ENCODE peak calls at places on chromosomes 16 and 17, in four cellular contexts. M is IMR-90, X is H1, E is K562. J is an unnamed sample.

GRCh38 chr16:4339909-4340308 is 11.2 kb downstream of the PAM16 start:
- DNase-seq in M (peak), X (no peak), E (no peak), J (no peak)

GRCh38 chr16:30728321-30728720 is 19.9 kb upstream of the PHKG2 start:
- DNase-seq in M (no peak), X (no peak), E (no peak), J (no peak)

GRCh38 chr17:28230011-28230410 is 89.0 kb upstream of the TMEM97 start:
- DNase-seq in M (no peak), X (no peak), E (no peak), J (no peak)

GRCh38 chr17:54353789-54354525 is 531.2 kb downstream of the KIF2B start:
- DNase-seq in M (no peak), X (no peak), E (no peak), J (no peak)

GRCh38 chr16:89720520-89720858 is 209 bp downstream of the VPS9D1 start:
- DNase-seq in M (no peak), X (no peak), E (peak), J (no peak)

GRCh38 chr16:69514366-69514765 is 51.4 kb upstream of the NFAT5 start:
- DNase-seq in M (no peak), X (no peak), E (no peak), J (no peak)

GRCh38 chr16:55439101-55439690 is 39.8 kb upstream of the MMP2 start:
- DNase-seq in M (no peak), X (no peak), E (no peak), J (no peak)

GRCh38 chr17:28579526-28579925 is 2.8 kb upstream of the ALDOC start:
- DNase-seq in M (no peak), X (no peak), E (no peak), J (no peak)

GRCh38 chr17:37092041-37092440 is 143.3 kb downstream of the AATF start:
- DNase-seq in M (no peak), X (no peak), E (no peak), J (no peak)

GRCh38 chr16:86016201-86016965 is 117.4 kb downstream of the IRF8 start:
- DNase-seq in M (peak), X (peak), E (peak), J (peak)

GRCh38 chr16:1147027-1147426 is 5.9 kb upstream of the CACNA1H start:
- DNase-seq in M (no peak), X (no peak), E (no peak), J (no peak)

GRCh38 chr17:63423251-63423950 is 22.7 kb downstream of the CYB561 start:
- DNase-seq in M (no peak), X (no peak), E (no peak), J (no peak)

GRCh38 chr16:69839240-69839688 is 77.1 kb downstream of the WWP2 start:
- DNase-seq in M (no peak), X (no peak), E (no peak), J (no peak)

GRCh38 chr16:3223913-3224515 is 10.9 kb downstream of the ZNF200 start:
- DNase-seq in M (no peak), X (no peak), E (no peak), J (no peak)

GRCh38 chr17:57895382-57896060 is 45.7 kb upstream of the MRPS23 start:
- DNase-seq in M (no peak), X (no peak), E (no peak), J (no peak)

GRCh38 chr16:13909872-13910303 is 10.1 kb upstream of the ERCC4 start:
- DNase-seq in M (peak), X (no peak), E (no peak), J (no peak)

GRCh38 chr17:9290226-9290613 is 268.9 kb downstream of the NTN1 start:
- DNase-seq in M (no peak), X (no peak), E (no peak), J (no peak)

GRCh38 chr17:75664099-75664549 is 2.8 kb downstream of the RECQL5 start:
- DNase-seq in M (no peak), X (no peak), E (no peak), J (peak)

GRCh38 chr17:66915204-66915611 is 49.3 kb upstream of the CACNG4 start:
- DNase-seq in M (no peak), X (no peak), E (no peak), J (no peak)

GRCh38 chr17:59377410-59377809 is 46.0 kb downstream of the YPEL2 start:
- DNase-seq in M (peak), X (no peak), E (no peak), J (no peak)

GRCh38 chr17:28255616-28256015 is 63.4 kb upstream of the TMEM97 start:
- DNase-seq in M (no peak), X (no peak), E (no peak), J (no peak)

GRCh38 chr17:81049372-81049911 is 14.5 kb downstream of the BAIAP2 start:
- DNase-seq in M (no peak), X (no peak), E (no peak), J (peak)

GRCh38 chr17:41710472-41711090 is 1.6 kb upstream of the GAST start:
- DNase-seq in M (peak), X (no peak), E (no peak), J (no peak)

GRCh38 chr17:31156326-31156725 is 61.5 kb downstream of the NF1 start:
- DNase-seq in M (peak), X (no peak), E (no peak), J (no peak)

GRCh38 chr16:70160388-70160787 is 13.2 kb upstream of the CLEC18C start:
- DNase-seq in M (no peak), X (no peak), E (peak), J (no peak)

GRCh38 chr16:3101018-3101840 is 2.1 kb upstream of the ZSCAN10 start:
- DNase-seq in M (no peak), X (no peak), E (peak), J (no peak)

GRCh38 chr17:36907407-36907806 is 29.9 kb upstream of the LHX1 start:
- DNase-seq in M (no peak), X (no peak), E (no peak), J (no peak)

GRCh38 chr17:75927286-75927922 is 13.4 kb downstream of the FBF1 start:
- DNase-seq in M (no peak), X (no peak), E (peak), J (no peak)

GRCh38 chr17:2095536-2095910 is 40.6 kb downstream of the HIC1 start:
- DNase-seq in M (no peak), X (no peak), E (no peak), J (no peak)

GRCh38 chr17:2090804-2091534 is 36.1 kb downstream of the HIC1 start:
- DNase-seq in M (peak), X (no peak), E (peak), J (no peak)

GRCh38 chr17:2093349-2093748 is 38.4 kb downstream of the HIC1 start:
- DNase-seq in M (no peak), X (no peak), E (no peak), J (no peak)

GRCh38 chr17:2092253-2092652 is 37.4 kb downstream of the HIC1 start:
- DNase-seq in M (no peak), X (no peak), E (no peak), J (no peak)

GRCh38 chr17:2094891-2095535 is 40.1 kb downstream of the HIC1 start:
- DNase-seq in M (peak), X (no peak), E (no peak), J (no peak)
- TF ChIP-seq CHD1 in M (no peak), X (no peak), E (no peak), J (no peak)

GRCh38 chr16:87959391-87959968 is 8.2 kb downstream of the BANP start:
- DNase-seq in M (no peak), X (no peak), E (peak), J (no peak)
- TF ChIP-seq CHD1 in M (no peak), X (no peak), E (no peak), J (no peak)

DNA sequence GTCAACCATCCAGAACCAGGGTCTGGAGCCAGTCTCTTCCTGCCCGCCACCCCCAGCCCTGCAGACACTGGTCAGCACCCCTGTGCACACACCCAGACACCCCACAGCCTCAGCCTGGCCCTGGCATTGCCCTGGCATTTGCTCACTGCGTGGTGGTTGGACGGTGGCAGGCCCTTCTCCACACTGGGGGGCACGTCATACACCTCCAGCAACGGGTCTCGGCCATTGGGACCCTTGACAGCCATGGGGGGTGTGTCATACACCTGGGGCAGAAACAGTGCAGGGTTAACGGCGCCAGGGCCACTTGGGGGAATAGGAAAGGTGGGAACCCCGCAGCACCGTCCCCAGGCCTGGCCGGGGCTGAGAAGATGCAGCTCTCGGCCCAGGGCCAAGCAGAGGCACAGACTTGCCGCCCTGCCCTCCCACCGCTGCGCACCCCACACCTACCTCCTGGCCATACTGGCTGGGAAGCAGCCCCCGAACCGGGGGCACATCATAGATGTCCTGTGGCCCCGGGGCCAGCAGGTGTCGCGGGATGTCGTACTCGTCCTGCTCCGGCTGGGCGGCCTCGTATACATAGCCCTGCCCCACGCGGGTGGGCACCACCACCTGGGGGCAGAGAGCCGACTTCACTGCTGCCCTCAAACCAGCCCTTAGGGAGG is 14.6 kb downstream of the BCAR1 start:
- DNase-seq in M (no peak), X (no peak), E (no peak), J (no peak)
- TF ChIP-seq CHD1 in M (no peak), X (no peak), E (no peak), J (no peak)

DNA sequence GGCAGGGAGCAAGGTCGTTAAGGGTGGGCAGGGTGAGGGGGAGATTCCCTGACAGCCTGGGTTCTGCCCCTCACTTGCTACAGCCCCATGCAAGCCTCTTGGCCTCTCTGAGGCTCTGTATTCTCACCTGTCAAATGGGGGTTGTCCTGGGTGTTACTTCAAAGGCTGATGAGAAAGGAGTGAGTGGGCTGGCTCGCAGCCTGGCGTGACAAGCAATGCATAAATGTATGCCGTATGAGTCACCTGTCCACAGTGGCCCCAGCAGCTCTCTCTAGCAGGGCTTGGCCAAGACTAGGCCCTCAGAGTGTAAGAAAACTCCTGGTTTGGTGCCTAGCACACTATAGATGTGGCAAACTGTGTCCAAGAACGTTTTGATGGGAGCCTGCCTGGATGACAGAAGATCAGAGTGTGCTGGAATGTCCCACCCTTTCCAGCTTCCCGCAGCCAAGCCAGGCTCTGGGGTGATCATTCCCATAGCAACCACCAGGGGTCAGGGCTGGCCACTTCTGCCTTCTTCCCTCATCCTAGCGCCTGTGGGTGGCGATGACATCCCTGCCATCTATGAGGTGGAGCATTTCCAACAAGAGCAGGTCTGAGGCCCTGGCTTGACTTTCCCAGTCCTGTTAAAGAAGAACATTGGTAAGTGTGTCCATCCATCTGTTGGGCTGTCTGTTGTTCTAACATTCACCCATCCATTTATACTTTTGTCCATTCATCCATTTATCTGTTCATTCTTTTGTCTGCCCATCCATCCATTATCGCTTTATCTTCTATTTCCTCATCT is 37.2 kb upstream of the ADGRG1 start:
- DNase-seq in M (peak), X (no peak), E (peak), J (no peak)
- TF ChIP-seq CHD1 in M (no peak), X (no peak), E (no peak), J (no peak)

GRCh38 chr16:82329504-82330192 is 159.6 kb upstream of the MPHOSPH6 start:
- DNase-seq in M (no peak), X (no peak), E (no peak), J (no peak)
- TF ChIP-seq CHD1 in M (no peak), X (no peak), E (no peak), J (no peak)

GRCh38 chr16:8832383-8833100 is 34.9 kb downstream of the PMM2 start:
- DNase-seq in M (no peak), X (no peak), E (no peak), J (no peak)
- TF ChIP-seq CHD1 in M (no peak), X (no peak), E (no peak), J (no peak)

GRCh38 chr16:71443714-71444113 is 1.9 kb upstream of the TLE7 start:
- DNase-seq in M (no peak), X (no peak), E (no peak), J (no peak)
- TF ChIP-seq CHD1 in M (no peak), X (no peak), E (no peak), J (no peak)

GRCh38 chr16:65704866-65705265 is 583.0 kb upstream of the CDH11 start:
- DNase-seq in M (no peak), X (no peak), E (no peak), J (no peak)

GRCh38 chr16:65713409-65713808 is 591.5 kb upstream of the CDH11 start:
- DNase-seq in M (no peak), X (no peak), E (no peak), J (no peak)

GRCh38 chr16:65710107-65710506 is 588.2 kb upstream of the CDH11 start:
- DNase-seq in M (no peak), X (no peak), E (no peak), J (no peak)
- TF ChIP-seq CHD1 in M (no peak), X (no peak), E (no peak), J (no peak)